ENCODE peak calls at places on chromosome 7, in six cellular contexts. One of them, this sample, is unnamed.
A peak's percentile ranks its signal among the peaks of the same experiment; 100 is the strongest.

GRCh38 chr7:116420003-116420402 is 79.5 kb upstream of the CAV2 start:
- DNase-seq in AG04450: no peak
- DNase-seq in stimulated activated naive CD4-positive, alpha-beta T cell treated with Interleukin-2 at 50 U/mL for 16 hours: no peak
- DNase-seq in stimulated activated CD8-positive, alpha-beta memory T cell treated with anti-CD3 and anti-CD28 coated beads, Interleukin-12 subunit alpha, Interleukin-12 subunit beta, amount 100 ng/mL, for 4 hours: no peak
- DNase-seq in fibroblast of the aortic adventitia: no peak
- DNase-seq in anterior cingulate cortex: no peak
- DNase-seq in this sample: no peak

GRCh38 chr7:107079212-107079940 is 34.9 kb downstream of the PRKAR2B start:
- DNase-seq in AG04450: no peak
- DNase-seq in stimulated activated naive CD4-positive, alpha-beta T cell treated with Interleukin-2 at 50 U/mL for 16 hours: no peak
- DNase-seq in stimulated activated CD8-positive, alpha-beta memory T cell treated with anti-CD3 and anti-CD28 coated beads, Interleukin-12 subunit alpha, Interleukin-12 subunit beta, amount 100 ng/mL, for 4 hours: no peak
- DNase-seq in fibroblast of the aortic adventitia: no peak
- DNase-seq in anterior cingulate cortex: no peak
- DNase-seq in this sample: no peak

GRCh38 chr7:105862276-105862675 is 14.1 kb downstream of the ATXN7L1 start:
- DNase-seq in AG04450: no peak
- DNase-seq in stimulated activated naive CD4-positive, alpha-beta T cell treated with Interleukin-2 at 50 U/mL for 16 hours: no peak
- DNase-seq in stimulated activated CD8-positive, alpha-beta memory T cell treated with anti-CD3 and anti-CD28 coated beads, Interleukin-12 subunit alpha, Interleukin-12 subunit beta, amount 100 ng/mL, for 4 hours: no peak
- DNase-seq in fibroblast of the aortic adventitia: no peak
- DNase-seq in anterior cingulate cortex: no peak
- DNase-seq in this sample: no peak

GRCh38 chr7:145812218-145812617 is 304.4 kb upstream of the CNTNAP2 start:
- DNase-seq in AG04450: no peak
- DNase-seq in stimulated activated naive CD4-positive, alpha-beta T cell treated with Interleukin-2 at 50 U/mL for 16 hours: no peak
- DNase-seq in stimulated activated CD8-positive, alpha-beta memory T cell treated with anti-CD3 and anti-CD28 coated beads, Interleukin-12 subunit alpha, Interleukin-12 subunit beta, amount 100 ng/mL, for 4 hours: no peak
- DNase-seq in fibroblast of the aortic adventitia: no peak
- DNase-seq in anterior cingulate cortex: no peak
- DNase-seq in this sample: no peak

GRCh38 chr7:94509264-94509878 is at the start of gene CASD1:
- DNase-seq in AG04450: no peak
- DNase-seq in stimulated activated naive CD4-positive, alpha-beta T cell treated with Interleukin-2 at 50 U/mL for 16 hours: peak; percentile 57
- DNase-seq in stimulated activated CD8-positive, alpha-beta memory T cell treated with anti-CD3 and anti-CD28 coated beads, Interleukin-12 subunit alpha, Interleukin-12 subunit beta, amount 100 ng/mL, for 4 hours: peak; percentile 47
- DNase-seq in fibroblast of the aortic adventitia: peak; percentile 16
- DNase-seq in anterior cingulate cortex: peak; percentile 66
- DNase-seq in this sample: peak; percentile 72

GRCh38 chr7:519974-520458 is 370 bp upstream of the PDGFA start:
- DNase-seq in AG04450: no peak
- DNase-seq in stimulated activated naive CD4-positive, alpha-beta T cell treated with Interleukin-2 at 50 U/mL for 16 hours: no peak
- DNase-seq in stimulated activated CD8-positive, alpha-beta memory T cell treated with anti-CD3 and anti-CD28 coated beads, Interleukin-12 subunit alpha, Interleukin-12 subunit beta, amount 100 ng/mL, for 4 hours: no peak
- DNase-seq in fibroblast of the aortic adventitia: peak; percentile 44
- DNase-seq in anterior cingulate cortex: peak; percentile 62
- DNase-seq in this sample: peak; percentile 40

GRCh38 chr7:46215987-46216567 is 295.0 kb upstream of the IGFBP3 start:
- DNase-seq in AG04450: no peak
- DNase-seq in stimulated activated naive CD4-positive, alpha-beta T cell treated with Interleukin-2 at 50 U/mL for 16 hours: no peak
- DNase-seq in stimulated activated CD8-positive, alpha-beta memory T cell treated with anti-CD3 and anti-CD28 coated beads, Interleukin-12 subunit alpha, Interleukin-12 subunit beta, amount 100 ng/mL, for 4 hours: no peak
- DNase-seq in fibroblast of the aortic adventitia: no peak
- DNase-seq in anterior cingulate cortex: no peak
- DNase-seq in this sample: no peak

GRCh38 chr7:96720843-96721242 is 11.2 kb upstream of the SEM1 start:
- DNase-seq in AG04450: no peak
- DNase-seq in stimulated activated naive CD4-positive, alpha-beta T cell treated with Interleukin-2 at 50 U/mL for 16 hours: no peak
- DNase-seq in stimulated activated CD8-positive, alpha-beta memory T cell treated with anti-CD3 and anti-CD28 coated beads, Interleukin-12 subunit alpha, Interleukin-12 subunit beta, amount 100 ng/mL, for 4 hours: no peak
- DNase-seq in fibroblast of the aortic adventitia: peak; percentile 57
- DNase-seq in anterior cingulate cortex: no peak
- DNase-seq in this sample: no peak

GRCh38 chr7:46660402-46660801 is 739.3 kb upstream of the IGFBP3 start:
- DNase-seq in AG04450: no peak
- DNase-seq in stimulated activated naive CD4-positive, alpha-beta T cell treated with Interleukin-2 at 50 U/mL for 16 hours: no peak
- DNase-seq in stimulated activated CD8-positive, alpha-beta memory T cell treated with anti-CD3 and anti-CD28 coated beads, Interleukin-12 subunit alpha, Interleukin-12 subunit beta, amount 100 ng/mL, for 4 hours: no peak
- DNase-seq in fibroblast of the aortic adventitia: no peak
- DNase-seq in anterior cingulate cortex: no peak
- DNase-seq in this sample: no peak

GRCh38 chr7:151351027-151351426 is 9.4 kb downstream of the NUB1 start:
- DNase-seq in AG04450: no peak
- DNase-seq in stimulated activated naive CD4-positive, alpha-beta T cell treated with Interleukin-2 at 50 U/mL for 16 hours: peak; percentile 33
- DNase-seq in stimulated activated CD8-positive, alpha-beta memory T cell treated with anti-CD3 and anti-CD28 coated beads, Interleukin-12 subunit alpha, Interleukin-12 subunit beta, amount 100 ng/mL, for 4 hours: peak; percentile 18
- DNase-seq in fibroblast of the aortic adventitia: no peak
- DNase-seq in anterior cingulate cortex: no peak
- DNase-seq in this sample: no peak

GRCh38 chr7:134108803-134109202 is 18.3 kb upstream of the LRGUK start:
- DNase-seq in AG04450: no peak
- DNase-seq in stimulated activated naive CD4-positive, alpha-beta T cell treated with Interleukin-2 at 50 U/mL for 16 hours: no peak
- DNase-seq in stimulated activated CD8-positive, alpha-beta memory T cell treated with anti-CD3 and anti-CD28 coated beads, Interleukin-12 subunit alpha, Interleukin-12 subunit beta, amount 100 ng/mL, for 4 hours: no peak
- DNase-seq in fibroblast of the aortic adventitia: no peak
- DNase-seq in anterior cingulate cortex: no peak
- DNase-seq in this sample: no peak

GRCh38 chr7:146661929-146662328 is 545.3 kb downstream of the CNTNAP2 start:
- DNase-seq in AG04450: no peak
- DNase-seq in stimulated activated naive CD4-positive, alpha-beta T cell treated with Interleukin-2 at 50 U/mL for 16 hours: no peak
- DNase-seq in stimulated activated CD8-positive, alpha-beta memory T cell treated with anti-CD3 and anti-CD28 coated beads, Interleukin-12 subunit alpha, Interleukin-12 subunit beta, amount 100 ng/mL, for 4 hours: no peak
- DNase-seq in fibroblast of the aortic adventitia: no peak
- DNase-seq in anterior cingulate cortex: no peak
- DNase-seq in this sample: no peak

GRCh38 chr7:23346316-23346715 is 47.2 kb downstream of the MALSU1 start:
- DNase-seq in AG04450: no peak
- DNase-seq in stimulated activated naive CD4-positive, alpha-beta T cell treated with Interleukin-2 at 50 U/mL for 16 hours: no peak
- DNase-seq in stimulated activated CD8-positive, alpha-beta memory T cell treated with anti-CD3 and anti-CD28 coated beads, Interleukin-12 subunit alpha, Interleukin-12 subunit beta, amount 100 ng/mL, for 4 hours: no peak
- DNase-seq in fibroblast of the aortic adventitia: no peak
- DNase-seq in anterior cingulate cortex: no peak
- DNase-seq in this sample: no peak